ENCODE peak calls at places on chromosomes 12 and 14, in four cellular contexts. W, D, X and N are unnamed samples. For H3K36me3, the result is how much of the 10 kb centered on the place peaks cover.

GRCh38 chr12:124217508-124217981 is 77.3 kb upstream of the RFLNA start:
- DNase-seq in W (peak), D (no peak), X (peak), N (no peak)

GRCh38 chr12:89919241-89919906 is 210.7 kb upstream of the ATP2B1 start:
- DNase-seq in W (no peak), D (no peak), X (no peak), N (no peak)

GRCh38 chr12:89883630-89884364 is 175.2 kb upstream of the ATP2B1 start:
- DNase-seq in W (peak), D (no peak), X (peak), N (no peak)

GRCh38 chr14:84485016-84485415 is 1044.9 kb upstream of the FLRT2 start:
- DNase-seq in W (no peak), D (no peak), X (no peak), N (no peak)

GRCh38 chr12:45050751-45051489 is at the start of gene DBX2:
- DNase-seq in W (peak), D (no peak), X (peak), N (no peak)

GRCh38 chr14:103718572-103718971 is 3.0 kb downstream of the ZFYVE21 start:
- DNase-seq in W (no peak), D (no peak), X (no peak), N (peak)

GRCh38 chr12:724194-724855 is 28.1 kb upstream of the WNK1 start:
- DNase-seq in W (no peak), D (no peak), X (no peak), N (no peak)

GRCh38 chr14:104794099-104794498 is 1.4 kb downstream of the AKT1 start:
- DNase-seq in W (no peak), D (no peak), X (peak), N (no peak)

GRCh38 chr12:111056618-111057521 is 136.5 kb upstream of the MYL2 start:
- DNase-seq in W (no peak), D (no peak), X (no peak), N (no peak)

GRCh38 chr12:121961195-121961879 is 42.9 kb downstream of the CFAP251 start:
- DNase-seq in W (no peak), D (no peak), X (no peak), N (no peak)

GRCh38 chr12:102429755-102430154 is 50.6 kb downstream of the IGF1 start:
- DNase-seq in W (no peak), D (no peak), X (no peak), N (peak)

GRCh38 chr12:113900711-113901110 is 65.4 kb downstream of the RBM19 start:
- DNase-seq in W (no peak), D (no peak), X (no peak), N (no peak)

GRCh38 chr14:90091393-90091792 is 29.6 kb downstream of the KCNK13 start:
- DNase-seq in W (no peak), D (no peak), X (no peak), N (no peak)

GRCh38 chr14:91796622-91797347 is 64.9 kb upstream of the CATSPERB start:
- DNase-seq in W (no peak), D (no peak), X (no peak), N (no peak)

GRCh38 chr12:56074396-56074795 is 5.6 kb upstream of the ERBB3 start:
- DNase-seq in W (no peak), D (no peak), X (no peak), N (no peak)

GRCh38 chr12:21413369-21414277 is 23.8 kb upstream of the PYROXD1 start:
- DNase-seq in W (no peak), D (no peak), X (peak), N (no peak)

GRCh38 chr14:52048641-52049204 is 20.1 kb downstream of the NID2 start:
- DNase-seq in W (no peak), D (no peak), X (no peak), N (peak)

GRCh38 chr12:47105914-47106674 is 26.3 kb upstream of the AMIGO2 start:
- DNase-seq in W (no peak), D (no peak), X (no peak), N (no peak)

GRCh38 chr14:97057238-97057637 is 260.1 kb downstream of the VRK1 start:
- DNase-seq in W (no peak), D (no peak), X (no peak), N (no peak)

GRCh38 chr12:76083761-76084276 is 666 bp downstream of the NAP1L1 start:
- DNase-seq in W (peak), D (peak), X (peak), N (peak)

GRCh38 chr12:63821781-63822251 is 22.7 kb upstream of the SRGAP1 start:
- DNase-seq in W (no peak), D (no peak), X (no peak), N (no peak)

GRCh38 chr12:47935196-47935595 is 28.2 kb upstream of the TMEM106C start:
- DNase-seq in W (no peak), D (no peak), X (no peak), N (peak)

GRCh38 chr14:101357038-101357437 is 204.3 kb upstream of the DIO3 start:
- DNase-seq in W (no peak), D (no peak), X (no peak), N (no peak)

GRCh38 chr14:89027097-89027740 is 202.8 kb downstream of the TTC8 start:
- DNase-seq in W (peak), D (no peak), X (peak), N (peak)

GRCh38 chr14:85437143-85437542 is 92.8 kb upstream of the FLRT2 start:
- DNase-seq in W (no peak), D (no peak), X (no peak), N (no peak)

GRCh38 chr14:58960945-58961731 is 227.3 kb upstream of the DAAM1 start:
- DNase-seq in W (no peak), D (no peak), X (no peak), N (no peak)

GRCh38 chr12:67752226-67752732 is 103.7 kb downstream of the DYRK2 start:
- DNase-seq in W (no peak), D (no peak), X (no peak), N (no peak)

GRCh38 chr12:113959096-113959495 is 7.0 kb downstream of the RBM19 start:
- DNase-seq in W (no peak), D (no peak), X (no peak), N (no peak)

GRCh38 chr14:71591929-71592328 is 340.3 kb upstream of the RGS6 start:
- DNase-seq in W (no peak), D (no peak), X (no peak), N (no peak)

GRCh38 chr14:70000601-70001000 is 121.4 kb downstream of the SMOC1 start:
- DNase-seq in W (no peak), D (no peak), X (no peak), N (no peak)

GRCh38 chr12:130872179-130873096 is 572 bp downstream of the RAN start:
- DNase-seq in W (no peak), D (no peak), X (peak), N (peak)

GRCh38 chr12:2149091-2149490 is 96.3 kb downstream of the CACNA1C start:
- DNase-seq in W (no peak), D (no peak), X (no peak), N (no peak)

GRCh38 chr12:118212627-118213026 is 76.7 kb downstream of the PEBP1 start:
- DNase-seq in W (no peak), D (no peak), X (no peak), N (no peak)

GRCh38 chr12:124655317-124656213 is 88.2 kb upstream of the NCOR2 start:
- DNase-seq in W (peak), D (no peak), X (peak), N (peak)

GRCh38 chr12:119178544-119179334 is at the start of gene HSPB8:
- DNase-seq in W (no peak), D (peak), X (peak), N (peak)

GRCh38 chr12:130617219-130617618 is 98.9 kb downstream of the RIMBP2 start:
- DNase-seq in W (no peak), D (no peak), X (no peak), N (no peak)

GRCh38 chr12:104567832-104568490 is 111.2 kb downstream of the CHST11 start:
- DNase-seq in W (no peak), D (no peak), X (no peak), N (no peak)

GRCh38 chr12:7219599-7220243 is 30.2 kb downstream of the PEX5 start:
- DNase-seq in W (peak), D (peak), X (peak), N (peak)

GRCh38 chr14:68895304-68895703 is 83.8 kb downstream of the ACTN1 start:
- DNase-seq in W (no peak), D (no peak), X (no peak), N (no peak)
- H3K36me3 ChIP-seq in W (half or more), D (half or more), X (under half), N (under half)

GRCh38 chr12:14315501-14315900 is 50.0 kb upstream of the ATF7IP start:
- DNase-seq in W (no peak), D (no peak), X (no peak), N (no peak)
- H3K27ac ChIP-seq in W (no peak), D (no peak), X (no peak), N (no peak)

GRCh38 chr14:99256483-99256874 is 15.5 kb downstream of the BCL11B start:
- DNase-seq in W (no peak), D (no peak), X (no peak), N (no peak)
- H3K36me3 ChIP-seq in W (under half), D (under half), X (under half), N (under half)

GRCh38 chr12:54220567-54220966 is 31.8 kb upstream of the SMUG1 start:
- DNase-seq in W (no peak), D (no peak), X (no peak), N (no peak)
- H3K27ac ChIP-seq in W (no peak), D (no peak), X (no peak), N (no peak)

DNA sequence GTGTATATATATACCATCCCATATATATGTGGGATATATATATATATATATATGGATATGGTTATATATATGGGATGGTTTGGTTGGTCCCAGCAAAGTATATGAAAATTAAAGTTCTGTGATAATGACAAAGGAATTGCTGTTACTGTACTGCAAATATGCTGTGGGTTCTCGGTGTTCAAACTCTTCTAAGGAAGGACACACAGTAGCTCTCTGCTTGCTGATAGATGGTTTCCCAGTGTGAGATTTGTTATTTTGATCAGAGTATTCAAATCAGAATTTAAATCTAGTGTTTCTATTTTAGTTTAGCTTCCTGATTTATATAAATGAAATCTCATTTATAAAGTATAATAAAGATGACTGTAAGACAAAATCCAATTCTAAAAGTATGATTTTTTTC is 19.7 kb downstream of the SLC35E3 start:
- DNase-seq in W (no peak), D (no peak), X (no peak), N (no peak)
- H3K36me3 ChIP-seq in W (half or more), D (under half), X (under half), N (under half)

DNA sequence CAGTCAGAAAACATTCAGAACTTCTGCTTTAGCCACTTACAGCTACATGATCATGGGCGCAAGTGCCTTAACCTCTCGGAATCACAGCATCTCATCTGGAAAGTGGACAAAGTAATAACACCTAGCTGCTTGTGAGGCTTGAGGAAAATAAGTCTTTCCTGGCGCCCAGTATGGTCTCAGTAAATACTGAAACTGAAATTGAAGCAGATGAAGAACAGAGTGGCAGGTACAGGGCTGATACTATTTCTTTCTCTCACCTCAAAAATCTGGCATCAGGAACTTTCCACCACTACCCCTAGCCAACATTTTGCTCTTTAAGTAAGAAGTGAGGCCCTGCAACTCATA is 129.6 kb upstream of the FUT8 start:
- DNase-seq in W (no peak), D (no peak), X (no peak), N (no peak)
- H3K27ac ChIP-seq in W (peak), D (no peak), X (no peak), N (no peak)

GRCh38 chr14:20487402-20487742 is 18.0 kb upstream of the RNASE10 start:
- DNase-seq in W (no peak), D (no peak), X (no peak), N (no peak)

GRCh38 chr14:20489093-20489994 is 16.0 kb upstream of the RNASE10 start:
- DNase-seq in W (no peak), D (no peak), X (no peak), N (no peak)

GRCh38 chr14:20490563-20490962 is 14.8 kb upstream of the RNASE10 start:
- DNase-seq in W (no peak), D (no peak), X (no peak), N (no peak)

GRCh38 chr14:20485900-20486299 is 16.7 kb downstream of the PNP start:
- DNase-seq in W (no peak), D (no peak), X (no peak), N (no peak)

DNA sequence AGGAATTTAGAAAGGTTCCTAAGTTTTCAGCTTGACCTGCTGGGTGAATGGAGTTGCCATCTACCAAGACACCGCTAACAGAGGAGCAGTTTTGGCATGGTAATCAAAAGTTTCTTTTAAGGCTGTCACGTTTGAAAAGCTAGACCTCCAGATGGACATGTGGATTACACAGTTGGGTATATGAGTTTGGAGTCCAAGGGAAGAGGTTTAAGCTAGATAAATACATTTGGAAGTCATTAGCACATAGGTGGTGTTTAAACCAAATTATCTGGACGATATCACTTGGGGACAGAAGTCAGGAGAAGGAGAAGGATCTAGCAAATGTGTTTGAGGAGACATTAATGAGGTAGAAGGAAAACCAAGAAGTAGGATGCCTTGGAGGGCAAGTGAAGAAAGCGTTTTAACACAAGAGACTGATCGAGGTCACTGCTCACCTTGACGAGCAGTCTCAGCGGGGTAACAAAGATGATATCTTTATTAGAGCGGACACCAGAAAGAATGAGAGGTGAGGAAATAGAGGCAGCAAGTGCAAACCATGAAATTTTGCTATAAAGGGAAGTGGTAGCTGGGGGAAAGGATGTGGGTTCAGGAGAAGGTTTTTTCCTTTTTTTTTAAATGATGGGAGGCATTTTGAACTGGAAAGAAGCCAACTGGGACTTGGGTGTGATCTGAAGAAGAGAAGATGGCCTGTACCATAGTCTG is 17.6 kb downstream of the PNP start:
- DNase-seq in W (no peak), D (no peak), X (no peak), N (no peak)
- H3K36me3 ChIP-seq in W (under half), D (under half), X (under half), N (under half)